ENCODE peak calls at places on chromosomes 3 and 15, in five cellular contexts. Q is ascending aorta, O is neuronal stem cell, I is left lung, A is WERI-Rb-1. P is an unnamed sample.
A peak's percentile ranks its signal among the peaks of the same experiment; 100 is the strongest.

GRCh38 chr3:79414035-79414434 is 353.8 kb downstream of the ROBO1 start:
- DNase-seq in A (no peak), O (no peak), I (no peak), Q (no peak), P (no peak)

GRCh38 chr3:98021821-98022220 is 13.3 kb downstream of the GABRR3 start:
- DNase-seq in O (no peak), I (no peak), Q (no peak), A (no peak), P (no peak)

GRCh38 chr3:52402706-52403270 is 42.1 kb downstream of the SEMA3G start:
- DNase-seq in O (no peak), A (no peak), I (no peak), Q (no peak), P (peak; percentile 14)

GRCh38 chr15:77550275-77551251 is 82.1 kb downstream of the LINGO1 start:
- DNase-seq in O (no peak), Q (no peak), I (no peak), A (peak; percentile 89), P (no peak)

GRCh38 chr3:196219194-196219969 is 3.0 kb downstream of the SLC51A start:
- DNase-seq in I (no peak), A (no peak), O (no peak), Q (peak; percentile 49), P (peak; percentile 84)

GRCh38 chr15:31551323-31551722 is 224.7 kb downstream of the KLF13 start:
- DNase-seq in O (no peak), Q (no peak), I (no peak), A (no peak), P (no peak)

GRCh38 chr15:51758645-51759044 is 7.2 kb downstream of the TMOD2 start:
- DNase-seq in I (no peak), O (no peak), Q (no peak), A (no peak), P (no peak)

GRCh38 chr3:174538116-174538515 is 321.0 kb upstream of the NAALADL2 start:
- DNase-seq in I (no peak), O (no peak), A (no peak), Q (no peak), P (no peak)

GRCh38 chr3:55486857-55487375 is at the start of gene WNT5A:
- DNase-seq in O (peak; percentile 51), I (peak; percentile 86), Q (no peak), A (peak; percentile 39), P (peak; percentile 67)

GRCh38 chr15:98599911-98600685 is 48.2 kb upstream of the IGF1R start:
- DNase-seq in A (no peak), O (no peak), Q (no peak), I (peak; percentile 78), P (peak; percentile 55)

GRCh38 chr3:48413086-48413485 is 16.8 kb downstream of the PLXNB1 start:
- DNase-seq in A (no peak), I (peak; percentile 67), O (no peak), Q (no peak), P (peak; percentile 23)

GRCh38 chr3:159273070-159273469 is 471.2 kb downstream of the MFSD1 start:
- DNase-seq in I (no peak), O (no peak), A (peak; percentile 52), Q (no peak), P (no peak)

GRCh38 chr15:95105229-95105628 is 873.9 kb downstream of the MCTP2 start:
- DNase-seq in Q (no peak), A (no peak), I (no peak), O (no peak), P (no peak)

GRCh38 chr15:65339926-65340325 is 35.4 kb downstream of the RNU5B-1 start:
- DNase-seq in O (no peak), I (no peak), Q (no peak), A (peak; percentile 63), P (no peak)

GRCh38 chr15:66390670-66391069 is 4.0 kb downstream of the MAP2K1 start:
- DNase-seq in A (no peak), Q (no peak), O (no peak), I (no peak), P (no peak)

GRCh38 chr3:8730641-8731040 is 3.0 kb upstream of the CAV3 start:
- DNase-seq in Q (no peak), I (no peak), A (no peak), O (no peak), P (no peak)

GRCh38 chr3:58217209-58217811 is 6.5 kb upstream of the DNASE1L3 start:
- DNase-seq in A (peak; percentile 58), I (peak; percentile 79), O (peak; percentile 75), Q (peak; percentile 58), P (peak; percentile 86)

GRCh38 chr15:78322724-78323395 is 17.3 kb upstream of the CRABP1 start:
- DNase-seq in O (no peak), A (no peak), Q (no peak), I (no peak), P (peak; percentile 21)

GRCh38 chr3:42732196-42732828 is 29.7 kb upstream of the HHATL start:
- DNase-seq in I (no peak), O (no peak), A (no peak), Q (no peak), P (no peak)

GRCh38 chr3:56858331-56858730 is 56.6 kb upstream of the ARHGEF3 start:
- DNase-seq in O (no peak), I (no peak), Q (no peak), A (no peak), P (no peak)

GRCh38 chr3:13009132-13009945 is 63.9 kb downstream of the IQSEC1 start:
- DNase-seq in A (no peak), O (no peak), Q (no peak), I (peak; percentile 94), P (peak; percentile 90)

GRCh38 chr15:88890495-88890894 is 4.8 kb downstream of the HAPLN3 start:
- DNase-seq in Q (no peak), A (no peak), O (no peak), I (no peak), P (no peak)

GRCh38 chr15:37095197-37095992 is 5.0 kb downstream of the MEIS2 start:
- DNase-seq in Q (no peak), I (peak; percentile 67), A (peak; percentile 23), O (peak; percentile 43), P (no peak)

GRCh38 chr15:42358141-42358540 is 1.2 kb upstream of the CAPN3 start:
- DNase-seq in I (no peak), O (no peak), Q (no peak), A (no peak), P (no peak)

GRCh38 chr3:190318666-190319065 is 3.6 kb downstream of the CLDN1 start:
- DNase-seq in O (no peak), A (no peak), I (no peak), Q (no peak), P (no peak)

GRCh38 chr3:10504161-10505049 is 981 bp downstream of the ATP2B2 start:
- DNase-seq in A (no peak), O (no peak), I (no peak), Q (no peak), P (no peak)

GRCh38 chr3:135069406-135069805 is 274.3 kb downstream of the EPHB1 start:
- DNase-seq in I (no peak), O (no peak), Q (no peak), A (no peak), P (no peak)

GRCh38 chr15:23646165-23647000 is 1.3 kb downstream of the MAGEL2 start:
- DNase-seq in O (no peak), Q (no peak), I (peak; percentile 73), A (no peak), P (peak; percentile 33)

GRCh38 chr3:30600572-30600971 is 5.8 kb upstream of the TGFBR2 start:
- DNase-seq in O (no peak), A (no peak), I (no peak), Q (no peak), P (no peak)

GRCh38 chr3:30596161-30596560 is 10.2 kb upstream of the TGFBR2 start:
- DNase-seq in I (no peak), O (no peak), Q (no peak), A (no peak), P (no peak)

GRCh38 chr3:30597131-30597768 is 9.2 kb upstream of the TGFBR2 start:
- DNase-seq in I (no peak), Q (no peak), A (no peak), O (no peak), P (no peak)

GRCh38 chr3:30598663-30599545 is 7.5 kb upstream of the TGFBR2 start:
- DNase-seq in O (no peak), Q (no peak), A (no peak), I (no peak), P (no peak)

DNA sequence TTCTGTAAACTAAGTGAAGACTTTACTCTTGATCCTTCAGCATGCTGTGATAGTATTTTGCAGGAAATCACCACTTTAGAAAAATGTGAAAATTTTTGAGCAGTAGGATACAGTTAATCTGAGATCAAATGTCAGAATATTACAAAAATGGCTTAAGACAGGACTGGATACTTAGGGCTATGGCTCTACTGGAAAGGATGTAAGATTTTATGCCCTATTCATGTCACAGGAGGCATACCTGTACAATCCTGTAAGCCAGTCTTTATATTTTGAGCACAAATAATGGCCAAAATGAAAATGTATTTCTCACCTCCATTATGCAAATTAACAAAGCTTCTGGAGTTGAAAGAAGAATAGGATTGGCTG is 8.6 kb upstream of the TGFBR2 start:
- DNase-seq in I (no peak), A (no peak), Q (no peak), O (no peak), P (no peak)
- H3K27ac ChIP-seq in I (peak overlapping the region; percentile 51), A (no peak overlapping the region), Q (no peak overlapping the region), O (no peak overlapping the region), P (peak overlapping the region; percentile 44)

DNA sequence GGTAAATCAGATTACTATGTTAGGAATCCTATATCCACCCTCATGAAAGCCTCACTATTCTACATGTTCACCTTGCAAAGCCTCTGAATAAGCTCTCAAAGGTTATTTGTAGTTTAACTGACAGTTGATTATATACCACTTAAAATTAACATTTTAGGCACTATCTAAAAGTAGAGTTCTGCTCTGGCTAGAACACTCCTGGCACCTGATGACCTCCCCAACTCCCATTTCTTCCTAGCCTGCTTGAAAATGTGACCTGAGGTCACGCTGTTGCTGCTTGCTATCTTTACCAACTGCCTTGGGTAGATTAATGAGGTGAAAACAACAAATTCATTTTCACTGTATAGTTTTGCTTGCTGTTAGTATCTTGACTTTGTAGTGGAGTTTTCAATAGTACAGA is 220.7 kb downstream of the GBE1 start:
- DNase-seq in O (no peak), A (no peak), Q (no peak), I (no peak), P (no peak)
- H3K36me3 ChIP-seq in O (no peaks in the 10 kb centered on the region), A (no peaks in the 10 kb centered on the region), Q (peaks cover 2% of the 10 kb centered on the region), I (peaks cover 16% of the 10 kb centered on the region), P (no peaks in the 10 kb centered on the region)

GRCh38 chr3:115190747-115191146 is 43.7 kb upstream of the ZBTB20 start:
- DNase-seq in I (no peak), A (no peak), Q (no peak), O (no peak), P (no peak)

GRCh38 chr3:115187149-115187757 is 40.2 kb upstream of the ZBTB20 start:
- DNase-seq in Q (no peak), I (no peak), O (no peak), A (no peak), P (no peak)

GRCh38 chr3:115186351-115187148 is 39.5 kb upstream of the ZBTB20 start:
- DNase-seq in I (no peak), A (no peak), O (no peak), Q (no peak), P (no peak)
- H3K9me3 ChIP-seq in I (no peaks in the 10 kb centered on the region), A (no peaks in the 10 kb centered on the region), O (no peaks in the 10 kb centered on the region), Q (no peaks in the 10 kb centered on the region), P (peaks cover 7% of the 10 kb centered on the region)

DNA sequence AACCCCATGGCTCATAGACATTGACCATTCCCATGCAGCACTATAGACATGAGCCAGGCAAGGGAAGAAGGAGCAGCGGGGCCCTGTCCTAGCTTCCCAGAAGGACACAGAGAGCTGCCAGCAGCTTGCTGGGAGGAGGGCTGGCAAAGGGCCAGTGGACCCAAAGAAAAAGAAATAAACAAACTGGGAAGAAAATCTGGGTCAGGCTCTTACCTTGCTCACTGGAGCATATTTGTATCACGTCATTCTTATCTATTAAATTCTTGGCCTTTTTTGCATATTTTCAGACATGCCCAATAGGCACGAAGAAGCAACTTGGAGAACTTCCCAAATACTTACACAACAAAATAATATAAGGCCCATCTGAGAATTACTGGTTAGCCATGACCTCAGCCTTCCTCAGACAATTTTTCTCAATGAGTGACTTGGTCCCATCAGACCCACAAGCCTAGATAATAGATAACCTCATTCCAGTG is 28.4 kb downstream of the RASGRP1 start:
- DNase-seq in O (no peak), Q (no peak), I (no peak), A (no peak), P (no peak)
- H3K27ac ChIP-seq in O (no peak overlapping the region), Q (no peak overlapping the region), I (no peak overlapping the region), A (no peak overlapping the region), P (no peak overlapping the region)